ENCODE peak calls at places on chromosomes 11 and 22, in nine cellular contexts. One of them, this sample, is unnamed.

GRCh38 chr11:44065161-44065571 is 904 bp upstream of the ACCS start:
- DNase-seq in activated CD4-positive, alpha-beta T cell treated with anti-CD3 and anti-CD28 coated beads for 4 hours: no peak
- DNase-seq in SJSA1: no peak
- DNase-seq in cardiac muscle cell: no peak
- DNase-seq in endothelial cell: no peak
- DNase-seq in stimulated activated CD8-positive, alpha-beta memory T cell treated with anti-CD3 and anti-CD28 coated beads, Interleukin-15, amount 100 ng/mL, for 4 hours: no peak
- DNase-seq in NCI-H345: no peak
- DNase-seq in KG1: no peak
- DNase-seq in pancreas: no peak
- DNase-seq in this sample: no peak

GRCh38 chr11:32829680-32830412 is at the start of gene PRRG4:
- DNase-seq in activated CD4-positive, alpha-beta T cell treated with anti-CD3 and anti-CD28 coated beads for 4 hours: peak
- DNase-seq in SJSA1: peak
- DNase-seq in cardiac muscle cell: peak
- DNase-seq in endothelial cell: peak
- DNase-seq in stimulated activated CD8-positive, alpha-beta memory T cell treated with anti-CD3 and anti-CD28 coated beads, Interleukin-15, amount 100 ng/mL, for 4 hours: no peak
- DNase-seq in NCI-H345: peak
- DNase-seq in KG1: peak
- DNase-seq in pancreas: peak
- DNase-seq in this sample: no peak

GRCh38 chr11:98136357-98136756 is 884.4 kb upstream of the CNTN5 start:
- DNase-seq in activated CD4-positive, alpha-beta T cell treated with anti-CD3 and anti-CD28 coated beads for 4 hours: no peak
- DNase-seq in SJSA1: no peak
- DNase-seq in cardiac muscle cell: no peak
- DNase-seq in endothelial cell: no peak
- DNase-seq in stimulated activated CD8-positive, alpha-beta memory T cell treated with anti-CD3 and anti-CD28 coated beads, Interleukin-15, amount 100 ng/mL, for 4 hours: no peak
- DNase-seq in NCI-H345: no peak
- DNase-seq in KG1: no peak
- DNase-seq in pancreas: no peak
- DNase-seq in this sample: no peak

GRCh38 chr11:368414-369335 is 624 bp upstream of the B4GALNT4 start:
- DNase-seq in activated CD4-positive, alpha-beta T cell treated with anti-CD3 and anti-CD28 coated beads for 4 hours: no peak
- DNase-seq in SJSA1: no peak
- DNase-seq in cardiac muscle cell: peak
- DNase-seq in endothelial cell: no peak
- DNase-seq in stimulated activated CD8-positive, alpha-beta memory T cell treated with anti-CD3 and anti-CD28 coated beads, Interleukin-15, amount 100 ng/mL, for 4 hours: no peak
- DNase-seq in NCI-H345: no peak
- DNase-seq in KG1: no peak
- DNase-seq in pancreas: peak
- DNase-seq in this sample: no peak

GRCh38 chr22:31377609-31378008 is 21.8 kb upstream of the DRG1 start:
- DNase-seq in activated CD4-positive, alpha-beta T cell treated with anti-CD3 and anti-CD28 coated beads for 4 hours: no peak
- DNase-seq in SJSA1: no peak
- DNase-seq in cardiac muscle cell: peak
- DNase-seq in endothelial cell: no peak
- DNase-seq in stimulated activated CD8-positive, alpha-beta memory T cell treated with anti-CD3 and anti-CD28 coated beads, Interleukin-15, amount 100 ng/mL, for 4 hours: no peak
- DNase-seq in NCI-H345: no peak
- DNase-seq in KG1: no peak
- DNase-seq in pancreas: no peak
- DNase-seq in this sample: no peak

GRCh38 chr11:94111241-94111640 is 17.4 kb upstream of the PANX1 start:
- DNase-seq in activated CD4-positive, alpha-beta T cell treated with anti-CD3 and anti-CD28 coated beads for 4 hours: no peak
- DNase-seq in SJSA1: no peak
- DNase-seq in cardiac muscle cell: no peak
- DNase-seq in endothelial cell: no peak
- DNase-seq in stimulated activated CD8-positive, alpha-beta memory T cell treated with anti-CD3 and anti-CD28 coated beads, Interleukin-15, amount 100 ng/mL, for 4 hours: no peak
- DNase-seq in NCI-H345: no peak
- DNase-seq in KG1: no peak
- DNase-seq in pancreas: no peak
- DNase-seq in this sample: no peak

GRCh38 chr22:27682438-27682837 is 119.1 kb downstream of the MN1 start:
- DNase-seq in activated CD4-positive, alpha-beta T cell treated with anti-CD3 and anti-CD28 coated beads for 4 hours: no peak
- DNase-seq in SJSA1: no peak
- DNase-seq in cardiac muscle cell: no peak
- DNase-seq in endothelial cell: peak
- DNase-seq in stimulated activated CD8-positive, alpha-beta memory T cell treated with anti-CD3 and anti-CD28 coated beads, Interleukin-15, amount 100 ng/mL, for 4 hours: no peak
- DNase-seq in NCI-H345: no peak
- DNase-seq in KG1: no peak
- DNase-seq in pancreas: no peak
- DNase-seq in this sample: no peak

GRCh38 chr11:93497575-93497974 is 45.6 kb downstream of the SMCO4 start:
- DNase-seq in activated CD4-positive, alpha-beta T cell treated with anti-CD3 and anti-CD28 coated beads for 4 hours: no peak
- DNase-seq in SJSA1: no peak
- DNase-seq in cardiac muscle cell: no peak
- DNase-seq in endothelial cell: no peak
- DNase-seq in stimulated activated CD8-positive, alpha-beta memory T cell treated with anti-CD3 and anti-CD28 coated beads, Interleukin-15, amount 100 ng/mL, for 4 hours: no peak
- DNase-seq in NCI-H345: no peak
- DNase-seq in KG1: no peak
- DNase-seq in pancreas: no peak
- DNase-seq in this sample: no peak

GRCh38 chr22:37594237-37594636 is 14.3 kb upstream of the LGALS2 start:
- DNase-seq in activated CD4-positive, alpha-beta T cell treated with anti-CD3 and anti-CD28 coated beads for 4 hours: no peak
- DNase-seq in SJSA1: no peak
- DNase-seq in cardiac muscle cell: no peak
- DNase-seq in endothelial cell: no peak
- DNase-seq in stimulated activated CD8-positive, alpha-beta memory T cell treated with anti-CD3 and anti-CD28 coated beads, Interleukin-15, amount 100 ng/mL, for 4 hours: no peak
- DNase-seq in NCI-H345: no peak
- DNase-seq in KG1: no peak
- DNase-seq in pancreas: no peak
- DNase-seq in this sample: no peak

GRCh38 chr22:29343313-29343805 is 27.9 kb upstream of the RASL10A start:
- DNase-seq in activated CD4-positive, alpha-beta T cell treated with anti-CD3 and anti-CD28 coated beads for 4 hours: no peak
- DNase-seq in SJSA1: no peak
- DNase-seq in cardiac muscle cell: peak
- DNase-seq in endothelial cell: no peak
- DNase-seq in stimulated activated CD8-positive, alpha-beta memory T cell treated with anti-CD3 and anti-CD28 coated beads, Interleukin-15, amount 100 ng/mL, for 4 hours: no peak
- DNase-seq in NCI-H345: peak
- DNase-seq in KG1: no peak
- DNase-seq in pancreas: peak
- DNase-seq in this sample: peak

GRCh38 chr11:102186836-102187235 is 76.6 kb downstream of the YAP1 start:
- DNase-seq in activated CD4-positive, alpha-beta T cell treated with anti-CD3 and anti-CD28 coated beads for 4 hours: no peak
- DNase-seq in SJSA1: no peak
- DNase-seq in cardiac muscle cell: peak
- DNase-seq in endothelial cell: no peak
- DNase-seq in stimulated activated CD8-positive, alpha-beta memory T cell treated with anti-CD3 and anti-CD28 coated beads, Interleukin-15, amount 100 ng/mL, for 4 hours: no peak
- DNase-seq in NCI-H345: no peak
- DNase-seq in KG1: no peak
- DNase-seq in pancreas: no peak
- DNase-seq in this sample: no peak

GRCh38 chr22:49188591-49188990 is 639.1 kb downstream of the BRD1 start:
- DNase-seq in activated CD4-positive, alpha-beta T cell treated with anti-CD3 and anti-CD28 coated beads for 4 hours: no peak
- DNase-seq in SJSA1: no peak
- DNase-seq in cardiac muscle cell: no peak
- DNase-seq in endothelial cell: no peak
- DNase-seq in stimulated activated CD8-positive, alpha-beta memory T cell treated with anti-CD3 and anti-CD28 coated beads, Interleukin-15, amount 100 ng/mL, for 4 hours: no peak
- DNase-seq in NCI-H345: no peak
- DNase-seq in KG1: no peak
- DNase-seq in pancreas: no peak
- DNase-seq in this sample: no peak

GRCh38 chr22:39524089-39524752 is 3.9 kb downstream of the ATF4 start:
- DNase-seq in activated CD4-positive, alpha-beta T cell treated with anti-CD3 and anti-CD28 coated beads for 4 hours: no peak
- DNase-seq in SJSA1: no peak
- DNase-seq in cardiac muscle cell: no peak
- DNase-seq in endothelial cell: no peak
- DNase-seq in stimulated activated CD8-positive, alpha-beta memory T cell treated with anti-CD3 and anti-CD28 coated beads, Interleukin-15, amount 100 ng/mL, for 4 hours: no peak
- DNase-seq in NCI-H345: no peak
- DNase-seq in KG1: no peak
- DNase-seq in pancreas: no peak
- DNase-seq in this sample: no peak

GRCh38 chr11:95371147-95371546 is 140.1 kb upstream of the SESN3 start:
- DNase-seq in activated CD4-positive, alpha-beta T cell treated with anti-CD3 and anti-CD28 coated beads for 4 hours: no peak
- DNase-seq in SJSA1: no peak
- DNase-seq in cardiac muscle cell: no peak
- DNase-seq in endothelial cell: no peak
- DNase-seq in stimulated activated CD8-positive, alpha-beta memory T cell treated with anti-CD3 and anti-CD28 coated beads, Interleukin-15, amount 100 ng/mL, for 4 hours: no peak
- DNase-seq in NCI-H345: no peak
- DNase-seq in KG1: peak
- DNase-seq in pancreas: no peak
- DNase-seq in this sample: no peak

GRCh38 chr11:57491371-57492061 is 24.0 kb downstream of the SLC43A1 start:
- DNase-seq in activated CD4-positive, alpha-beta T cell treated with anti-CD3 and anti-CD28 coated beads for 4 hours: peak
- DNase-seq in SJSA1: peak
- DNase-seq in cardiac muscle cell: peak
- DNase-seq in endothelial cell: peak
- DNase-seq in stimulated activated CD8-positive, alpha-beta memory T cell treated with anti-CD3 and anti-CD28 coated beads, Interleukin-15, amount 100 ng/mL, for 4 hours: no peak
- DNase-seq in NCI-H345: no peak
- DNase-seq in KG1: no peak
- DNase-seq in pancreas: peak
- DNase-seq in this sample: no peak

GRCh38 chr11:24132471-24132870 is 364.4 kb upstream of the LUZP2 start:
- DNase-seq in activated CD4-positive, alpha-beta T cell treated with anti-CD3 and anti-CD28 coated beads for 4 hours: no peak
- DNase-seq in SJSA1: no peak
- DNase-seq in cardiac muscle cell: no peak
- DNase-seq in endothelial cell: no peak
- DNase-seq in stimulated activated CD8-positive, alpha-beta memory T cell treated with anti-CD3 and anti-CD28 coated beads, Interleukin-15, amount 100 ng/mL, for 4 hours: no peak
- DNase-seq in NCI-H345: no peak
- DNase-seq in KG1: no peak
- DNase-seq in pancreas: no peak
- DNase-seq in this sample: no peak

GRCh38 chr11:43852057-43852636 is 28.5 kb upstream of the ALKBH3 start:
- DNase-seq in activated CD4-positive, alpha-beta T cell treated with anti-CD3 and anti-CD28 coated beads for 4 hours: peak
- DNase-seq in SJSA1: peak
- DNase-seq in cardiac muscle cell: peak
- DNase-seq in endothelial cell: peak
- DNase-seq in stimulated activated CD8-positive, alpha-beta memory T cell treated with anti-CD3 and anti-CD28 coated beads, Interleukin-15, amount 100 ng/mL, for 4 hours: no peak
- DNase-seq in NCI-H345: peak
- DNase-seq in KG1: peak
- DNase-seq in pancreas: no peak
- DNase-seq in this sample: peak

GRCh38 chr11:69335461-69336386 is 41.8 kb downstream of the MYEOV start:
- DNase-seq in activated CD4-positive, alpha-beta T cell treated with anti-CD3 and anti-CD28 coated beads for 4 hours: no peak
- DNase-seq in SJSA1: no peak
- DNase-seq in cardiac muscle cell: no peak
- DNase-seq in endothelial cell: no peak
- DNase-seq in stimulated activated CD8-positive, alpha-beta memory T cell treated with anti-CD3 and anti-CD28 coated beads, Interleukin-15, amount 100 ng/mL, for 4 hours: no peak
- DNase-seq in NCI-H345: no peak
- DNase-seq in KG1: no peak
- DNase-seq in pancreas: no peak
- DNase-seq in this sample: no peak

GRCh38 chr11:76153609-76153949 is 52.7 kb downstream of the WNT11 start:
- DNase-seq in activated CD4-positive, alpha-beta T cell treated with anti-CD3 and anti-CD28 coated beads for 4 hours: no peak
- DNase-seq in SJSA1: no peak
- DNase-seq in cardiac muscle cell: peak
- DNase-seq in endothelial cell: no peak
- DNase-seq in stimulated activated CD8-positive, alpha-beta memory T cell treated with anti-CD3 and anti-CD28 coated beads, Interleukin-15, amount 100 ng/mL, for 4 hours: no peak
- DNase-seq in NCI-H345: no peak
- DNase-seq in KG1: no peak
- DNase-seq in pancreas: no peak
- DNase-seq in this sample: peak

GRCh38 chr11:68932358-68932757 is 28.7 kb downstream of the IGHMBP2 start:
- DNase-seq in activated CD4-positive, alpha-beta T cell treated with anti-CD3 and anti-CD28 coated beads for 4 hours: no peak
- DNase-seq in SJSA1: no peak
- DNase-seq in cardiac muscle cell: no peak
- DNase-seq in endothelial cell: no peak
- DNase-seq in stimulated activated CD8-positive, alpha-beta memory T cell treated with anti-CD3 and anti-CD28 coated beads, Interleukin-15, amount 100 ng/mL, for 4 hours: no peak
- DNase-seq in NCI-H345: no peak
- DNase-seq in KG1: no peak
- DNase-seq in pancreas: no peak
- DNase-seq in this sample: no peak

GRCh38 chr11:134398644-134399292 is 13.3 kb downstream of the B3GAT1 start:
- DNase-seq in activated CD4-positive, alpha-beta T cell treated with anti-CD3 and anti-CD28 coated beads for 4 hours: no peak
- DNase-seq in SJSA1: no peak
- DNase-seq in cardiac muscle cell: no peak
- DNase-seq in endothelial cell: no peak
- DNase-seq in stimulated activated CD8-positive, alpha-beta memory T cell treated with anti-CD3 and anti-CD28 coated beads, Interleukin-15, amount 100 ng/mL, for 4 hours: no peak
- DNase-seq in NCI-H345: no peak
- DNase-seq in KG1: no peak
- DNase-seq in pancreas: peak
- DNase-seq in this sample: no peak

GRCh38 chr22:26797910-26798309 is 140.5 kb downstream of the MIAT start:
- DNase-seq in activated CD4-positive, alpha-beta T cell treated with anti-CD3 and anti-CD28 coated beads for 4 hours: no peak
- DNase-seq in SJSA1: no peak
- DNase-seq in cardiac muscle cell: no peak
- DNase-seq in endothelial cell: peak
- DNase-seq in stimulated activated CD8-positive, alpha-beta memory T cell treated with anti-CD3 and anti-CD28 coated beads, Interleukin-15, amount 100 ng/mL, for 4 hours: no peak
- DNase-seq in NCI-H345: no peak
- DNase-seq in KG1: no peak
- DNase-seq in pancreas: no peak
- DNase-seq in this sample: no peak

GRCh38 chr11:117818036-117818858 is 6.3 kb downstream of the FXYD2 start:
- DNase-seq in activated CD4-positive, alpha-beta T cell treated with anti-CD3 and anti-CD28 coated beads for 4 hours: peak
- DNase-seq in SJSA1: no peak
- DNase-seq in cardiac muscle cell: no peak
- DNase-seq in endothelial cell: no peak
- DNase-seq in stimulated activated CD8-positive, alpha-beta memory T cell treated with anti-CD3 and anti-CD28 coated beads, Interleukin-15, amount 100 ng/mL, for 4 hours: no peak
- DNase-seq in NCI-H345: no peak
- DNase-seq in KG1: no peak
- DNase-seq in pancreas: no peak
- DNase-seq in this sample: no peak

GRCh38 chr11:29280452-29280851 is 736.4 kb downstream of the KCNA4 start:
- DNase-seq in activated CD4-positive, alpha-beta T cell treated with anti-CD3 and anti-CD28 coated beads for 4 hours: no peak
- DNase-seq in SJSA1: peak
- DNase-seq in cardiac muscle cell: no peak
- DNase-seq in endothelial cell: no peak
- DNase-seq in stimulated activated CD8-positive, alpha-beta memory T cell treated with anti-CD3 and anti-CD28 coated beads, Interleukin-15, amount 100 ng/mL, for 4 hours: no peak
- DNase-seq in NCI-H345: no peak
- DNase-seq in KG1: no peak
- DNase-seq in pancreas: no peak
- DNase-seq in this sample: no peak

This sample was measured in GM04504.